ENCODE peak calls at places on chromosome 22, in ten cellular contexts. N is aorta; O is activated CD4-positive, alpha-beta T cell treated with anti-CD3 and anti-CD28 coated beads, Interleukin-2, amount 50 U/mL, for 1 hour; Q is colonic mucosa; D is Calu3; W is NCI-H2081; I is GM13977; E is HS-5; H is MCF 10A; K is HepG2. M is an unnamed sample.
A peak's percentile ranks its signal among the peaks of the same experiment; 100 is the strongest.

GRCh38 chr22:48669226-48669625 is 1158.4 kb downstream of the BRD1 start:
- DNase-seq in N (no peak), O (no peak), Q (no peak), D (no peak), W (no peak), I (no peak), E (no peak), H (no peak), K (no peak), M (no peak)

GRCh38 chr22:20169253-20169822 is 18.5 kb upstream of the CCDC188 start:
- DNase-seq in N (no peak), O (no peak), Q (no peak), D (no peak), W (no peak), I (no peak), E (no peak), H (no peak), K (no peak), M (no peak)

GRCh38 chr22:35301370-35301874 is 1.7 kb downstream of the TOM1 start:
- DNase-seq in N (peak; percentile 69), O (no peak), Q (no peak), D (peak; percentile 83), W (no peak), I (no peak), E (peak; percentile 95), H (peak; percentile 95), K (peak; percentile 93), M (no peak)

GRCh38 chr22:41656515-41656914 is 32.2 kb downstream of the SNU13 start:
- DNase-seq in N (no peak), O (no peak), Q (no peak), D (no peak), W (no peak), I (no peak), E (no peak), H (no peak), K (no peak), M (no peak)

GRCh38 chr22:24067587-24068376 is 56.7 kb downstream of the CABIN1 start:
- DNase-seq in N (no peak), O (no peak), Q (peak; percentile 50), D (no peak), W (peak; percentile 84), I (no peak), E (no peak), H (peak; percentile 19), K (no peak), M (no peak)

GRCh38 chr22:39518996-39519680 is 1.2 kb upstream of the ATF4 start:
- DNase-seq in N (no peak), O (no peak), Q (peak; percentile 65), D (no peak), W (peak; percentile 17), I (peak; percentile 58), E (no peak), H (no peak), K (no peak), M (peak; percentile 60)

GRCh38 chr22:42635531-42635930 is 4.9 kb downstream of the ATP5MGL start:
- DNase-seq in N (peak; percentile 92), O (no peak), Q (peak; percentile 34), D (peak; percentile 72), W (no peak), I (no peak), E (peak; percentile 87), H (peak; percentile 94), K (no peak), M (no peak)

GRCh38 chr22:17074648-17075002 is 10.2 kb upstream of the IL17RA start:
- DNase-seq in N (no peak), O (no peak), Q (no peak), D (no peak), W (no peak), I (no peak), E (no peak), H (no peak), K (no peak), M (no peak)

GRCh38 chr22:27749597-27750225 is 51.8 kb downstream of the MN1 start:
- DNase-seq in N (peak; percentile 62), O (no peak), Q (no peak), D (no peak), W (no peak), I (no peak), E (no peak), H (no peak), K (no peak), M (peak; percentile 69)

GRCh38 chr22:17919276-17920144 is 104.9 kb downstream of the MICAL3 start:
- DNase-seq in N (no peak), O (no peak), Q (peak; percentile 38), D (no peak), W (no peak), I (no peak), E (no peak), H (no peak), K (no peak), M (no peak)

GRCh38 chr22:22397292-22397870 is 111.2 kb downstream of the ZNF280B start:
- DNase-seq in N (no peak), O (no peak), Q (no peak), D (peak; percentile 35), W (no peak), I (no peak), E (no peak), H (peak; percentile 50), K (peak; percentile 73), M (peak; percentile 52)

GRCh38 chr22:50726643-50727340 is 11.2 kb upstream of the ACR start:
- DNase-seq in N (peak; percentile 26), O (no peak), Q (no peak), D (no peak), W (no peak), I (no peak), E (no peak), H (no peak), K (peak; percentile 21), M (no peak)

GRCh38 chr22:44158766-44159165 is 22.0 kb upstream of the PARVG start:
- DNase-seq in N (no peak), O (no peak), Q (no peak), D (no peak), W (no peak), I (no peak), E (no peak), H (no peak), K (no peak), M (no peak)

GRCh38 chr22:44298331-44299087 is 14.2 kb downstream of the SHISAL1 start:
- DNase-seq in N (no peak), O (no peak), Q (no peak), D (no peak), W (no peak), I (no peak), E (no peak), H (no peak), K (no peak), M (peak; percentile 61)